ENCODE peak calls at places on chromosomes 2 and 18, in ten cellular contexts. One of them, this sample, is unnamed.

GRCh38 chr2:64204006-64204632 is 59.9 kb upstream of the PELI1 start:
- DNase-seq in psoas muscle: peak; percentile 16
- DNase-seq in BJ: no peak
- DNase-seq in colonic mucosa: peak; percentile 37
- DNase-seq in right cardiac atrium: peak; percentile 68
- DNase-seq in fibroblast of the aortic adventitia: peak; percentile 41
- DNase-seq in kidney epithelial cell: no peak
- DNase-seq in Peyer's patch: peak; percentile 49
- DNase-seq in tibial artery: no peak
- DNase-seq in NB4: peak; percentile 71
- DNase-seq in this sample: no peak

GRCh38 chr18:58579561-58580047 is 49.3 kb downstream of the ALPK2 start:
- DNase-seq in psoas muscle: no peak
- DNase-seq in BJ: peak; percentile 83
- DNase-seq in colonic mucosa: no peak
- DNase-seq in right cardiac atrium: no peak
- DNase-seq in fibroblast of the aortic adventitia: peak; percentile 45
- DNase-seq in kidney epithelial cell: no peak
- DNase-seq in Peyer's patch: no peak
- DNase-seq in tibial artery: no peak
- DNase-seq in NB4: no peak
- DNase-seq in this sample: peak; percentile 63

GRCh38 chr2:162824319-162824718 is 14.2 kb downstream of the KCNH7 start:
- DNase-seq in psoas muscle: no peak
- DNase-seq in BJ: no peak
- DNase-seq in colonic mucosa: no peak
- DNase-seq in right cardiac atrium: no peak
- DNase-seq in fibroblast of the aortic adventitia: no peak
- DNase-seq in kidney epithelial cell: no peak
- DNase-seq in Peyer's patch: no peak
- DNase-seq in tibial artery: no peak
- DNase-seq in NB4: no peak
- DNase-seq in this sample: no peak

GRCh38 chr2:173254659-173255058 is 100.0 kb upstream of the CDCA7 start:
- DNase-seq in psoas muscle: no peak
- DNase-seq in BJ: no peak
- DNase-seq in colonic mucosa: no peak
- DNase-seq in right cardiac atrium: no peak
- DNase-seq in fibroblast of the aortic adventitia: no peak
- DNase-seq in kidney epithelial cell: peak; percentile 31
- DNase-seq in Peyer's patch: no peak
- DNase-seq in tibial artery: no peak
- DNase-seq in NB4: no peak
- DNase-seq in this sample: no peak

GRCh38 chr2:225170162-225170561 is 127.9 kb upstream of the DOCK10 start:
- DNase-seq in psoas muscle: no peak
- DNase-seq in BJ: no peak
- DNase-seq in colonic mucosa: no peak
- DNase-seq in right cardiac atrium: no peak
- DNase-seq in fibroblast of the aortic adventitia: no peak
- DNase-seq in kidney epithelial cell: no peak
- DNase-seq in Peyer's patch: no peak
- DNase-seq in tibial artery: no peak
- DNase-seq in NB4: no peak
- DNase-seq in this sample: no peak

GRCh38 chr2:240964854-240965295 is 33.5 kb upstream of the SNED1 start:
- DNase-seq in psoas muscle: no peak
- DNase-seq in BJ: no peak
- DNase-seq in colonic mucosa: no peak
- DNase-seq in right cardiac atrium: peak; percentile 57
- DNase-seq in fibroblast of the aortic adventitia: no peak
- DNase-seq in kidney epithelial cell: no peak
- DNase-seq in Peyer's patch: peak; percentile 35
- DNase-seq in tibial artery: no peak
- DNase-seq in NB4: no peak
- DNase-seq in this sample: no peak

GRCh38 chr2:170744248-170745002 is 25.8 kb upstream of the ERICH2 start:
- DNase-seq in psoas muscle: no peak
- DNase-seq in BJ: no peak
- DNase-seq in colonic mucosa: no peak
- DNase-seq in right cardiac atrium: no peak
- DNase-seq in fibroblast of the aortic adventitia: no peak
- DNase-seq in kidney epithelial cell: no peak
- DNase-seq in Peyer's patch: no peak
- DNase-seq in tibial artery: no peak
- DNase-seq in NB4: peak; percentile 92
- DNase-seq in this sample: no peak

GRCh38 chr18:23689031-23689615 is at the start of gene LAMA3:
- DNase-seq in psoas muscle: peak; percentile 56
- DNase-seq in BJ: no peak
- DNase-seq in colonic mucosa: peak; percentile 66
- DNase-seq in right cardiac atrium: peak; percentile 83
- DNase-seq in fibroblast of the aortic adventitia: peak; percentile 31
- DNase-seq in kidney epithelial cell: no peak
- DNase-seq in Peyer's patch: peak; percentile 84
- DNase-seq in tibial artery: peak; percentile 71
- DNase-seq in NB4: no peak
- DNase-seq in this sample: no peak

GRCh38 chr2:168717790-168718502 is 84.5 kb upstream of the NOSTRIN start:
- DNase-seq in psoas muscle: no peak
- DNase-seq in BJ: no peak
- DNase-seq in colonic mucosa: no peak
- DNase-seq in right cardiac atrium: no peak
- DNase-seq in fibroblast of the aortic adventitia: no peak
- DNase-seq in kidney epithelial cell: no peak
- DNase-seq in Peyer's patch: no peak
- DNase-seq in tibial artery: no peak
- DNase-seq in NB4: no peak
- DNase-seq in this sample: no peak

GRCh38 chr2:203909192-203909945 is 27.2 kb upstream of the ICOS start:
- DNase-seq in psoas muscle: no peak
- DNase-seq in BJ: peak; percentile 23
- DNase-seq in colonic mucosa: peak; percentile 37
- DNase-seq in right cardiac atrium: no peak
- DNase-seq in fibroblast of the aortic adventitia: peak; percentile 84
- DNase-seq in kidney epithelial cell: no peak
- DNase-seq in Peyer's patch: no peak
- DNase-seq in tibial artery: no peak
- DNase-seq in NB4: peak; percentile 32
- DNase-seq in this sample: peak; percentile 47

GRCh38 chr2:158414538-158414937 is 42.0 kb downstream of the CCDC148 start:
- DNase-seq in psoas muscle: no peak
- DNase-seq in BJ: peak; percentile 49
- DNase-seq in colonic mucosa: no peak
- DNase-seq in right cardiac atrium: no peak
- DNase-seq in fibroblast of the aortic adventitia: peak; percentile 65
- DNase-seq in kidney epithelial cell: no peak
- DNase-seq in Peyer's patch: no peak
- DNase-seq in tibial artery: no peak
- DNase-seq in NB4: no peak
- DNase-seq in this sample: no peak

GRCh38 chr18:68221116-68221724 is 493.7 kb downstream of the TMX3 start:
- DNase-seq in psoas muscle: no peak
- DNase-seq in BJ: no peak
- DNase-seq in colonic mucosa: no peak
- DNase-seq in right cardiac atrium: no peak
- DNase-seq in fibroblast of the aortic adventitia: peak; percentile 49
- DNase-seq in kidney epithelial cell: no peak
- DNase-seq in Peyer's patch: no peak
- DNase-seq in tibial artery: no peak
- DNase-seq in NB4: no peak
- DNase-seq in this sample: no peak

GRCh38 chr18:11323359-11323819 is 174.0 kb upstream of the PIEZO2 start:
- DNase-seq in psoas muscle: no peak
- DNase-seq in BJ: peak; percentile 40
- DNase-seq in colonic mucosa: no peak
- DNase-seq in right cardiac atrium: peak; percentile 37
- DNase-seq in fibroblast of the aortic adventitia: peak; percentile 83
- DNase-seq in kidney epithelial cell: peak; percentile 52
- DNase-seq in Peyer's patch: no peak
- DNase-seq in tibial artery: no peak
- DNase-seq in NB4: peak; percentile 44
- DNase-seq in this sample: peak; percentile 62

GRCh38 chr2:61937881-61938280 is 32.4 kb downstream of the COMMD1 start:
- DNase-seq in psoas muscle: no peak
- DNase-seq in BJ: no peak
- DNase-seq in colonic mucosa: no peak
- DNase-seq in right cardiac atrium: no peak
- DNase-seq in fibroblast of the aortic adventitia: no peak
- DNase-seq in kidney epithelial cell: no peak
- DNase-seq in Peyer's patch: no peak
- DNase-seq in tibial artery: no peak
- DNase-seq in NB4: no peak
- DNase-seq in this sample: no peak

GRCh38 chr2:217417536-217417935 is 557.7 kb upstream of the TNP1 start:
- DNase-seq in psoas muscle: no peak
- DNase-seq in BJ: no peak
- DNase-seq in colonic mucosa: no peak
- DNase-seq in right cardiac atrium: no peak
- DNase-seq in fibroblast of the aortic adventitia: no peak
- DNase-seq in kidney epithelial cell: no peak
- DNase-seq in Peyer's patch: no peak
- DNase-seq in tibial artery: no peak
- DNase-seq in NB4: no peak
- DNase-seq in this sample: no peak
- H3K4me3 ChIP-seq in psoas muscle: no peak overlapping the region
- H3K4me3 ChIP-seq in BJ: no peak overlapping the region
- H3K4me3 ChIP-seq in colonic mucosa: no peak overlapping the region
- H3K4me3 ChIP-seq in right cardiac atrium: no peak overlapping the region
- H3K4me3 ChIP-seq in fibroblast of the aortic adventitia: no peak overlapping the region
- H3K4me3 ChIP-seq in kidney epithelial cell: no peak overlapping the region
- H3K4me3 ChIP-seq in Peyer's patch: no peak overlapping the region
- H3K4me3 ChIP-seq in tibial artery: no peak overlapping the region
- H3K4me3 ChIP-seq in NB4: no peak overlapping the region
- H3K4me3 ChIP-seq in this sample: no peak overlapping the region

DNA sequence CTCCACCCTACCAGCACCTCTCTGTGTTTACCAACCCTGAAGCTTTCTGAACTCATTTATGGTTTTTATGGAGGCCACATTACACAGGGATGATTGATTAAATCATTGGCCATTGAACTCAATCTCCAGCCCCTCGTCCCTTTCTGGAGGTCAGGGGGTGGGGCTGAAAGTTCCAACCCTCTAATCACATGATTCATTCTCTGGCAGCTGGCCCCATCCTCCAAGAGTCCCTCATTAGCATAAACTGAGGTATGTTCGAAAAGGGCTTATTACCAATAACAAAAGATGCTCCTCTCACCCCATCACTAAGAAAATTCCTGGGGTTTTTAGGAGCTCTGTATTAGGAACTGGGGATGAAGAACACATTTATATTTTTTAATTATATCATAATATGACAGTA is 92.3 kb downstream of the DIS3L2 start:
- DNase-seq in psoas muscle: no peak
- DNase-seq in BJ: no peak
- DNase-seq in colonic mucosa: no peak
- DNase-seq in right cardiac atrium: no peak
- DNase-seq in fibroblast of the aortic adventitia: no peak
- DNase-seq in kidney epithelial cell: no peak
- DNase-seq in Peyer's patch: no peak
- DNase-seq in tibial artery: no peak
- DNase-seq in NB4: no peak
- DNase-seq in this sample: no peak
- H3K4me3 ChIP-seq in psoas muscle: no peak overlapping the region
- H3K4me3 ChIP-seq in BJ: no peak overlapping the region
- H3K4me3 ChIP-seq in colonic mucosa: no peak overlapping the region
- H3K4me3 ChIP-seq in right cardiac atrium: no peak overlapping the region
- H3K4me3 ChIP-seq in fibroblast of the aortic adventitia: no peak overlapping the region
- H3K4me3 ChIP-seq in kidney epithelial cell: no peak overlapping the region
- H3K4me3 ChIP-seq in Peyer's patch: no peak overlapping the region
- H3K4me3 ChIP-seq in tibial artery: no peak overlapping the region
- H3K4me3 ChIP-seq in NB4: no peak overlapping the region
- H3K4me3 ChIP-seq in this sample: no peak overlapping the region

GRCh38 chr2:70964133-70964532 is 14.3 kb upstream of the ANKRD53 start:
- DNase-seq in psoas muscle: no peak
- DNase-seq in BJ: no peak
- DNase-seq in colonic mucosa: peak; percentile 10
- DNase-seq in right cardiac atrium: no peak
- DNase-seq in fibroblast of the aortic adventitia: no peak
- DNase-seq in kidney epithelial cell: no peak
- DNase-seq in Peyer's patch: no peak
- DNase-seq in tibial artery: no peak
- DNase-seq in NB4: no peak
- DNase-seq in this sample: no peak

GRCh38 chr2:70966681-70967080 is 11.7 kb upstream of the ANKRD53 start:
- DNase-seq in psoas muscle: no peak
- DNase-seq in BJ: no peak
- DNase-seq in colonic mucosa: no peak
- DNase-seq in right cardiac atrium: no peak
- DNase-seq in fibroblast of the aortic adventitia: no peak
- DNase-seq in kidney epithelial cell: no peak
- DNase-seq in Peyer's patch: no peak
- DNase-seq in tibial artery: no peak
- DNase-seq in NB4: no peak
- DNase-seq in this sample: no peak

GRCh38 chr2:70967189-70967588 is 11.2 kb upstream of the ANKRD53 start:
- DNase-seq in psoas muscle: no peak
- DNase-seq in BJ: no peak
- DNase-seq in colonic mucosa: no peak
- DNase-seq in right cardiac atrium: no peak
- DNase-seq in fibroblast of the aortic adventitia: no peak
- DNase-seq in kidney epithelial cell: no peak
- DNase-seq in Peyer's patch: no peak
- DNase-seq in tibial artery: no peak
- DNase-seq in NB4: no peak
- DNase-seq in this sample: no peak

GRCh38 chr2:70964596-70965386 is 13.6 kb upstream of the ANKRD53 start:
- DNase-seq in psoas muscle: peak; percentile 78
- DNase-seq in BJ: no peak
- DNase-seq in colonic mucosa: peak; percentile 73
- DNase-seq in right cardiac atrium: peak; percentile 88
- DNase-seq in fibroblast of the aortic adventitia: peak; percentile 66
- DNase-seq in kidney epithelial cell: no peak
- DNase-seq in Peyer's patch: peak; percentile 83
- DNase-seq in tibial artery: peak; percentile 80
- DNase-seq in NB4: peak; percentile 78
- DNase-seq in this sample: peak; percentile 20

DNA sequence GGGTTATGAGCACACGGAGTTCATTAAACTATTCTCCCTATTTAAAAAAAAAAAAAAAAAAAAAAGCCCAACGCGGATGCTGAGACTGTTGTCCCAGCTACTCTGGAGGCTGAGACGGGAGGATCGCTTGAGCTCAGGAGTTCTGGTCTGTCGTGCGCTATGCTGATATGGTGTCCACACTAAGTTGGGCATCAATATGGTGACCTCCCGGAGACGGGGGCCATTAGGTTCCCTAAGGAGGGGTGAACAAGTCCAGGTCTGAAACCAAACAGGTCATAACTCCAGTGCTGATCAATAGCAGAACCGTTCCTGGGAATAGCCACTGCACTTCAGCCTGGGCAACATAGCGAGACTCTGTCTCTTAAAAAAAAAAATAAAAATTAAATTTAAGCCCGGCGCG is 12.9 kb upstream of the ANKRD53 start:
- DNase-seq in psoas muscle: no peak
- DNase-seq in BJ: no peak
- DNase-seq in colonic mucosa: peak; percentile 15
- DNase-seq in right cardiac atrium: no peak
- DNase-seq in fibroblast of the aortic adventitia: no peak
- DNase-seq in kidney epithelial cell: no peak
- DNase-seq in Peyer's patch: no peak
- DNase-seq in tibial artery: peak; percentile 53
- DNase-seq in NB4: no peak
- DNase-seq in this sample: no peak
- H3K4me3 ChIP-seq in psoas muscle: no peak overlapping the region
- H3K4me3 ChIP-seq in BJ: no peak overlapping the region
- H3K4me3 ChIP-seq in colonic mucosa: peak overlapping the region; percentile 45
- H3K4me3 ChIP-seq in right cardiac atrium: no peak overlapping the region
- H3K4me3 ChIP-seq in fibroblast of the aortic adventitia: no peak overlapping the region
- H3K4me3 ChIP-seq in kidney epithelial cell: no peak overlapping the region
- H3K4me3 ChIP-seq in Peyer's patch: no peak overlapping the region
- H3K4me3 ChIP-seq in tibial artery: peak overlapping the region; percentile 49
- H3K4me3 ChIP-seq in NB4: peak overlapping the region; percentile 16
- H3K4me3 ChIP-seq in this sample: peak overlapping the region; percentile 50

GRCh38 chr2:232300894-232301387 is 77.6 kb upstream of the ALPP start:
- DNase-seq in psoas muscle: no peak
- DNase-seq in BJ: no peak
- DNase-seq in colonic mucosa: peak; percentile 49
- DNase-seq in right cardiac atrium: no peak
- DNase-seq in fibroblast of the aortic adventitia: no peak
- DNase-seq in kidney epithelial cell: peak; percentile 12
- DNase-seq in Peyer's patch: no peak
- DNase-seq in tibial artery: no peak
- DNase-seq in NB4: no peak
- DNase-seq in this sample: no peak
- H3K4me3 ChIP-seq in psoas muscle: no peak overlapping the region
- H3K4me3 ChIP-seq in BJ: no peak overlapping the region
- H3K4me3 ChIP-seq in colonic mucosa: no peak overlapping the region
- H3K4me3 ChIP-seq in right cardiac atrium: no peak overlapping the region
- H3K4me3 ChIP-seq in fibroblast of the aortic adventitia: no peak overlapping the region
- H3K4me3 ChIP-seq in kidney epithelial cell: no peak overlapping the region
- H3K4me3 ChIP-seq in Peyer's patch: no peak overlapping the region
- H3K4me3 ChIP-seq in tibial artery: no peak overlapping the region
- H3K4me3 ChIP-seq in NB4: no peak overlapping the region
- H3K4me3 ChIP-seq in this sample: no peak overlapping the region